ENCODE peak calls at places on chromosomes 6 and 20, in six cellular contexts. C is AG10803, I is uterus, T is colonic mucosa, O is GM06990, S is A673. M is an unnamed sample.

GRCh38 chr6:3285732-3286131 is 27.0 kb downstream of the PSMG4 start:
- DNase-seq in C (no peak), T (no peak), I (peak), S (no peak), O (no peak), M (no peak)

GRCh38 chr6:31811645-31812044 is 3.4 kb downstream of the HSPA1L start:
- DNase-seq in I (no peak), C (no peak), T (no peak), O (no peak), S (no peak), M (no peak)

GRCh38 chr6:110415297-110415916 is at the start of gene DDO:
- DNase-seq in T (peak), S (no peak), O (no peak), I (peak), C (peak), M (peak)

GRCh38 chr20:4244700-4245485 is 229.5 kb upstream of the RNF24 start:
- DNase-seq in O (no peak), S (no peak), C (no peak), T (peak), I (peak), M (no peak)

GRCh38 chr20:36274248-36274841 is 31.8 kb upstream of the DLGAP4 start:
- DNase-seq in I (no peak), S (no peak), C (no peak), T (no peak), O (no peak), M (no peak)

GRCh38 chr20:17562804-17563305 is 7.0 kb upstream of the DSTN start:
- DNase-seq in I (no peak), C (peak), O (no peak), T (no peak), S (no peak), M (no peak)

GRCh38 chr6:31579119-31579505 is 3.1 kb downstream of the LTB start:
- DNase-seq in S (no peak), O (no peak), I (no peak), T (no peak), C (no peak), M (no peak)

GRCh38 chr20:46377532-46377931 is 28.9 kb downstream of the ELMO2 start:
- DNase-seq in O (no peak), I (no peak), C (no peak), S (no peak), T (no peak), M (no peak)

GRCh38 chr20:50305636-50306477 is 115.2 kb downstream of the CEBPB start:
- DNase-seq in C (peak), I (peak), O (no peak), T (peak), S (no peak), M (no peak)

GRCh38 chr6:167648506-167649278 is 178.0 kb upstream of the AFDN start:
- DNase-seq in S (no peak), T (no peak), C (no peak), I (no peak), O (no peak), M (no peak)

GRCh38 chr20:50029697-50030428 is 47.1 kb downstream of the SNAI1 start:
- DNase-seq in O (no peak), S (no peak), T (no peak), I (peak), C (peak), M (peak)

GRCh38 chr20:59455392-59456341 is 148.7 kb upstream of the PHACTR3 start:
- DNase-seq in S (peak), T (peak), I (no peak), C (peak), O (no peak), M (no peak)

GRCh38 chr20:7980332-7981046 is 39.1 kb downstream of the TMX4 start:
- DNase-seq in C (peak), S (peak), O (no peak), I (no peak), T (no peak), M (no peak)

GRCh38 chr20:7358670-7359069 is 581.6 kb downstream of the HAO1 start:
- DNase-seq in S (no peak), C (no peak), O (no peak), T (no peak), I (no peak), M (no peak)

GRCh38 chr6:147534116-147534865 is 25.8 kb downstream of the SAMD5 start:
- DNase-seq in O (no peak), I (no peak), C (no peak), T (no peak), S (no peak), M (no peak)

GRCh38 chr6:147544420-147544819 is 35.9 kb downstream of the SAMD5 start:
- DNase-seq in S (no peak), C (no peak), O (no peak), I (no peak), T (no peak), M (no peak)

GRCh38 chr6:147540075-147540474 is 31.6 kb downstream of the SAMD5 start:
- DNase-seq in I (no peak), O (no peak), S (peak), C (no peak), T (no peak), M (no peak)

GRCh38 chr6:147538821-147539220 is 30.3 kb downstream of the SAMD5 start:
- DNase-seq in I (no peak), T (no peak), O (no peak), S (peak), C (no peak), M (no peak)
- H3K4me3 ChIP-seq in I (no peak), T (no peak), O (no peak), S (no peak), C (no peak), M (no peak)

GRCh38 chr6:12290490-12290820 is 294 bp downstream of the EDN1 start:
- DNase-seq in O (no peak), C (no peak), S (no peak), T (no peak), I (no peak), M (no peak)
- H3K4me3 ChIP-seq in O (peak), C (peak), S (peak), T (peak), I (peak), M (peak)

GRCh38 chr6:130371921-130372320 is 6.1 kb downstream of the TMEM200A start:
- DNase-seq in I (no peak), S (no peak), O (no peak), C (no peak), T (no peak), M (no peak)

GRCh38 chr6:130366011-130366963 is at the start of gene TMEM200A:
- DNase-seq in O (peak), I (peak), T (peak), S (peak), C (peak), M (no peak)

GRCh38 chr6:130367767-130368166 is 1.9 kb downstream of the TMEM200A start:
- DNase-seq in S (no peak), I (no peak), T (no peak), C (no peak), O (no peak), M (no peak)

GRCh38 chr6:130372786-130373185 is 7.0 kb downstream of the TMEM200A start:
- DNase-seq in S (no peak), O (no peak), C (peak), I (no peak), T (no peak), M (no peak)

GRCh38 chr6:130369821-130370220 is 4.0 kb downstream of the TMEM200A start:
- DNase-seq in T (no peak), I (no peak), S (no peak), O (no peak), C (no peak), M (no peak)
- H3K4me3 ChIP-seq in T (no peak), I (no peak), S (no peak), O (no peak), C (no peak), M (no peak)

GRCh38 chr6:17015551-17016381 is 86.1 kb upstream of the STMND1 start:
- DNase-seq in C (no peak), T (peak), O (peak), I (no peak), S (no peak), M (no peak)
- H3K4me3 ChIP-seq in C (peak), T (peak), O (peak), I (peak), S (no peak), M (peak)

GRCh38 chr6:141264101-141264500 is 868.6 kb upstream of the GJE1 start:
- DNase-seq in S (no peak), T (no peak), O (no peak), C (no peak), I (no peak), M (no peak)
- H3K4me3 ChIP-seq in S (no peak), T (no peak), O (no peak), C (no peak), I (no peak), M (no peak)

DNA sequence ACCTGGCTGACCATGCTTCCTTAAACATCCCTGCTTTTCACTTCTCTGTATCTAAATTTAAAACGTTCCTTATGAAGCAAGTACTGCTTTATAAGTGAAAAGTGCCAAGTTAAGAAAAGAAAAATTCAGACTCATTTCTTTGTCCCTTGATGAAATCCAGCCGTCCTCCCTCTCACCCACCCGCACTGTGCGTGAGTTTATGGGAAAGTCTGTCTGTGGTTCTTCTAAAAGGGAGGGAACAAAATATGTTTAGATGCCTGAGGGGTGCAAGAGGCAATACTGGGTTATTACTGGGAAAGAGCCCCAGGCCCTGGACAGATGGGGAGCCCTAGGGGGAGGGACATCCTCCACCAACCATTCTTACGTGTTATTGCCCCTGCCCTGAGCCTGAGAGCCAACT is 31.1 kb downstream of the SPDEF start:
- DNase-seq in T (no peak), S (no peak), O (no peak), I (no peak), C (no peak), M (no peak)
- H3K4me3 ChIP-seq in T (no peak), S (no peak), O (no peak), I (no peak), C (no peak), M (no peak)

GRCh38 chr6:146913842-146914562 is 290.2 kb upstream of the STXBP5 start:
- DNase-seq in S (peak), C (peak), O (no peak), T (peak), I (peak), M (peak)
- H3K4me3 ChIP-seq in S (no peak), C (peak), O (no peak), T (no peak), I (peak), M (peak)

M was measured in thoracic aorta.